ENCODE peak calls at places on chromosome 4, in seven cellular contexts. N, L, E, F, P, G and B are unnamed samples.

GRCh38 chr4:4801013-4801412 is 58.5 kb upstream of the MSX1 start:
- DNase-seq in N (no peak), L (no peak), E (no peak), F (no peak), P (no peak), G (no peak), B (no peak)

GRCh38 chr4:113031212-113031611 is 18.2 kb upstream of the ANK2 start:
- DNase-seq in N (peak), L (no peak), E (no peak), F (no peak), P (no peak), G (no peak), B (no peak)

GRCh38 chr4:77074961-77075855 is 581 bp downstream of the CCNI start:
- DNase-seq in N (peak), L (peak), E (peak), F (peak), P (peak), G (peak), B (peak)

GRCh38 chr4:149223659-149224058 is 592.0 kb downstream of the IQCM start:
- DNase-seq in N (no peak), L (no peak), E (no peak), F (no peak), P (no peak), G (no peak), B (no peak)

GRCh38 chr4:44446801-44447562 is 1.6 kb downstream of the KCTD8 start:
- DNase-seq in N (peak), L (no peak), E (peak), F (no peak), P (no peak), G (no peak), B (no peak)

GRCh38 chr4:74891037-74891436 is 41.9 kb upstream of the PARM1 start:
- DNase-seq in N (no peak), L (no peak), E (no peak), F (no peak), P (no peak), G (no peak), B (no peak)

GRCh38 chr4:47852121-47852520 is 14.3 kb upstream of the CORIN start:
- DNase-seq in N (no peak), L (no peak), E (no peak), F (no peak), P (no peak), G (no peak), B (peak)

GRCh38 chr4:23153076-23153475 is 460.3 kb downstream of the GBA3 start:
- DNase-seq in N (no peak), L (no peak), E (no peak), F (no peak), P (no peak), G (no peak), B (no peak)

GRCh38 chr4:94349193-94349592 is 6.6 kb upstream of the HPGDS start:
- DNase-seq in N (no peak), L (no peak), E (no peak), F (no peak), P (no peak), G (no peak), B (peak)

GRCh38 chr4:80265571-80266266 is 745 bp upstream of the FGF5 start:
- DNase-seq in N (peak), L (no peak), E (peak), F (no peak), P (no peak), G (no peak), B (peak)

GRCh38 chr4:24002641-24002966 is 112.8 kb upstream of the PPARGC1A start:
- DNase-seq in N (no peak), L (no peak), E (no peak), F (no peak), P (no peak), G (no peak), B (no peak)

GRCh38 chr4:87188932-87189331 is 31.5 kb downstream of the KLHL8 start:
- DNase-seq in N (no peak), L (no peak), E (no peak), F (no peak), P (no peak), G (no peak), B (no peak)

GRCh38 chr4:37758226-37758625 is 68.3 kb upstream of the PGM2 start:
- DNase-seq in N (no peak), L (no peak), E (no peak), F (no peak), P (peak), G (peak), B (peak)

GRCh38 chr4:149031399-149031798 is 589.2 kb upstream of the NR3C2 start:
- DNase-seq in N (peak), L (no peak), E (peak), F (no peak), P (no peak), G (peak), B (no peak)